ENCODE peak calls at places on chromosomes 5 and 9, in eight cellular contexts. G, S, U, M, P, X, L and Q are unnamed samples.

GRCh38 chr5:40078907-40079575 is 600.7 kb upstream of the PTGER4 start:
- DNase-seq in G (no peak), S (no peak), U (no peak), M (peak), P (no peak), X (no peak), L (no peak), Q (no peak)

GRCh38 chr5:96780626-96781025 is 27.1 kb downstream of the ERAP1 start:
- DNase-seq in G (no peak), S (no peak), U (no peak), M (no peak), P (no peak), X (no peak), L (no peak), Q (no peak)

GRCh38 chr9:133369923-133370322 is 5.9 kb downstream of the SURF4 start:
- DNase-seq in G (no peak), S (no peak), U (no peak), M (no peak), P (no peak), X (no peak), L (no peak), Q (no peak)

GRCh38 chr9:88300556-88300955 is 87.7 kb upstream of the SPIN1 start:
- DNase-seq in G (no peak), S (no peak), U (no peak), M (no peak), P (no peak), X (no peak), L (no peak), Q (no peak)

GRCh38 chr9:121863931-121864330 is 212.5 kb downstream of the DAB2IP start:
- DNase-seq in G (no peak), S (no peak), U (no peak), M (peak), P (no peak), X (no peak), L (no peak), Q (peak)

GRCh38 chr9:34375901-34376595 is 650 bp downstream of the MYORG start:
- DNase-seq in G (peak), S (peak), U (no peak), M (peak), P (peak), X (peak), L (peak), Q (no peak)

GRCh38 chr9:33162721-33163311 is 4.3 kb downstream of the B4GALT1 start:
- DNase-seq in G (no peak), S (no peak), U (peak), M (peak), P (no peak), X (no peak), L (no peak), Q (peak)

GRCh38 chr9:134502261-134503211 is 139.1 kb upstream of the COL5A1 start:
- DNase-seq in G (no peak), S (no peak), U (no peak), M (peak), P (peak), X (peak), L (peak), Q (peak)

GRCh38 chr5:157592594-157592993 is 17.0 kb upstream of the ADAM19 start:
- DNase-seq in G (no peak), S (no peak), U (no peak), M (no peak), P (no peak), X (no peak), L (no peak), Q (no peak)

GRCh38 chr5:80389575-80389974 is 18.3 kb upstream of the ZFYVE16 start:
- DNase-seq in G (no peak), S (no peak), U (peak), M (no peak), P (peak), X (no peak), L (no peak), Q (no peak)

GRCh38 chr9:14561929-14562386 is 131.3 kb downstream of the ZDHHC21 start:
- DNase-seq in G (no peak), S (peak), U (no peak), M (no peak), P (no peak), X (no peak), L (no peak), Q (no peak)

GRCh38 chr5:148739524-148739923 is 85.2 kb upstream of the HTR4 start:
- DNase-seq in G (no peak), S (no peak), U (no peak), M (peak), P (no peak), X (no peak), L (peak), Q (no peak)

GRCh38 chr9:16179566-16179965 is 626.7 kb downstream of the CCDC171 start:
- DNase-seq in G (peak), S (no peak), U (no peak), M (no peak), P (no peak), X (no peak), L (no peak), Q (no peak)

GRCh38 chr5:80408475-80408875 is 611 bp downstream of the ZFYVE16 start:
- DNase-seq in G (peak), S (peak), U (no peak), M (peak), P (peak), X (peak), L (no peak), Q (no peak)

GRCh38 chr9:8816361-8816760 is 1016.8 kb upstream of the DMAC1 start:
- DNase-seq in G (no peak), S (peak), U (no peak), M (no peak), P (no peak), X (no peak), L (no peak), Q (no peak)

GRCh38 chr9:15936316-15936869 is 383.6 kb downstream of the CCDC171 start:
- DNase-seq in G (no peak), S (peak), U (no peak), M (peak), P (no peak), X (no peak), L (peak), Q (peak)

GRCh38 chr9:126304946-126305370 is 21.7 kb upstream of the MVB12B start:
- DNase-seq in G (no peak), S (no peak), U (no peak), M (no peak), P (no peak), X (no peak), L (no peak), Q (no peak)

GRCh38 chr9:100324594-100325200 is 28.0 kb downstream of the TEX10 start:
- DNase-seq in G (peak), S (no peak), U (no peak), M (peak), P (no peak), X (no peak), L (peak), Q (peak)
- TF ChIP-seq CTCF in G (peak), S (peak), U (peak), M (peak), P (peak), X (peak), L (peak), Q (peak)

GRCh38 chr5:113105693-113106280 is 129.2 kb downstream of the DCP2 start:
- DNase-seq in G (no peak), S (no peak), U (no peak), M (no peak), P (no peak), X (no peak), L (no peak), Q (no peak)

GRCh38 chr5:113112435-113112834 is 135.8 kb downstream of the DCP2 start:
- DNase-seq in G (no peak), S (no peak), U (no peak), M (peak), P (no peak), X (no peak), L (peak), Q (no peak)

GRCh38 chr5:113109344-113109743 is 132.7 kb downstream of the DCP2 start:
- DNase-seq in G (no peak), S (no peak), U (no peak), M (no peak), P (no peak), X (no peak), L (no peak), Q (no peak)

GRCh38 chr5:113106821-113107220 is 130.2 kb downstream of the DCP2 start:
- DNase-seq in G (no peak), S (no peak), U (no peak), M (no peak), P (no peak), X (no peak), L (no peak), Q (no peak)

DNA sequence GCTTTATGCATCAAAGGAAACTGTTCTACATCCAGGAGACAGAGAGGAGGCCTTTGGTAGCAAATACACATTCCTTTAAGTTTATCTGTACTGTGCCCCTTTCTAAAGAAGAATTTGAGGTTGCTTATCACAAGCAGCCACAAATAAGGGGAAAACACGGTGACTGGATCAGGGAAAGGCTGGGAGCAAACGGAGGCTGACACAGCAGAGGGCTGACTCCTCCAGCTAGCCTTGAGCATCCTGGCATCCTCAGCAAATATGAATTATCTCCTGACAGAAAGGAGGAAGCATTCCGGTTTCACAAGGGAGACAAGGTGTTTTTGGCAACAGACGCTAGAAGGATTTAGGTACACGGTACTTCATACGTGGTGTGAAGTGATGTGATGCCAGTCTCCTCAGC is 133.5 kb downstream of the DCP2 start:
- DNase-seq in G (no peak), S (no peak), U (no peak), M (no peak), P (no peak), X (no peak), L (no peak), Q (no peak)
- TF ChIP-seq CTCF in G (no peak), S (no peak), U (no peak), M (no peak), P (no peak), X (no peak), L (no peak), Q (no peak)

GRCh38 chr5:73746608-73747007 is 120.6 kb downstream of the ARHGEF28 start:
- DNase-seq in G (no peak), S (no peak), U (no peak), M (no peak), P (no peak), X (no peak), L (no peak), Q (no peak)
- TF ChIP-seq CTCF in G (no peak), S (no peak), U (no peak), M (no peak), P (no peak), X (no peak), L (no peak), Q (no peak)

DNA sequence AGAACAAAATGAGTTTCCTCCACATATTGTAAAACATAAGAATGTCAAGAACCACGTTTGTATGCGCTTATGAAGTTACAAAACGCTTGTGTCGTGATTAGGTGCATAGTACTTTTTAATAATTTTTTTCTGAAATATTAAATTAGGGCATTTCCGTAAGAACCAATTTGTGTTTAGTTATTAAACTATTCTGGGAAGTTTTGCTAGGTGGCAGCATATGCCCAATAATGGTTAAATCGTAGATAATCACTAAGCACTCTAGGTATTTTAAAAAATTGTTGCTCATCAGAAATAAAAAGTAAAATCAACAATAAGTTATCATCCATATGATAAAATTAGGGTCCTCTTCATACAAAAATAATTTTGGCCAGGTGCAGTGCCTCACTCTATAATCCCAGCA is 5.4 kb downstream of the SRFBP1 start:
- DNase-seq in G (no peak), S (no peak), U (no peak), M (peak), P (no peak), X (no peak), L (peak), Q (no peak)
- TF ChIP-seq CTCF in G (peak), S (no peak), U (no peak), M (peak), P (no peak), X (peak), L (peak), Q (peak)

GRCh38 chr9:111393971-111394370 is 63.9 kb upstream of the OR2K2 start:
- DNase-seq in G (no peak), S (no peak), U (no peak), M (no peak), P (no peak), X (no peak), L (peak), Q (no peak)
- TF ChIP-seq CTCF in G (no peak), S (no peak), U (no peak), M (no peak), P (no peak), X (no peak), L (no peak), Q (no peak)

GRCh38 chr9:108467653-108468324 is 388.0 kb downstream of the ACTL7B start:
- DNase-seq in G (no peak), S (no peak), U (no peak), M (peak), P (no peak), X (no peak), L (no peak), Q (no peak)

GRCh38 chr9:108466238-108466637 is 389.5 kb downstream of the ACTL7B start:
- DNase-seq in G (no peak), S (no peak), U (no peak), M (no peak), P (no peak), X (no peak), L (no peak), Q (no peak)

GRCh38 chr9:108469654-108470053 is 386.1 kb downstream of the ACTL7B start:
- DNase-seq in G (no peak), S (no peak), U (no peak), M (peak), P (no peak), X (peak), L (peak), Q (no peak)

GRCh38 chr9:108463927-108464606 is 391.7 kb downstream of the ACTL7B start:
- DNase-seq in G (no peak), S (no peak), U (no peak), M (peak), P (no peak), X (no peak), L (peak), Q (no peak)

GRCh38 chr9:108468364-108468763 is 387.4 kb downstream of the ACTL7B start:
- DNase-seq in G (peak), S (peak), U (no peak), M (no peak), P (no peak), X (peak), L (no peak), Q (no peak)
- TF ChIP-seq CTCF in G (no peak), S (peak), U (no peak), M (peak), P (no peak), X (peak), L (peak), Q (peak)

GRCh38 chr9:131810351-131811170 is 70.7 kb upstream of the RAPGEF1 start:
- DNase-seq in G (no peak), S (no peak), U (no peak), M (no peak), P (no peak), X (no peak), L (no peak), Q (no peak)

GRCh38 chr9:131812116-131812790 is 72.4 kb upstream of the RAPGEF1 start:
- DNase-seq in G (no peak), S (no peak), U (no peak), M (no peak), P (no peak), X (no peak), L (no peak), Q (no peak)

GRCh38 chr9:131814714-131815113 is 74.8 kb upstream of the RAPGEF1 start:
- DNase-seq in G (no peak), S (no peak), U (no peak), M (no peak), P (no peak), X (no peak), L (no peak), Q (no peak)

GRCh38 chr9:131811405-131811804 is 71.5 kb upstream of the RAPGEF1 start:
- DNase-seq in G (no peak), S (no peak), U (no peak), M (no peak), P (no peak), X (no peak), L (no peak), Q (no peak)

GRCh38 chr9:131813116-131813515 is 73.2 kb upstream of the RAPGEF1 start:
- DNase-seq in G (no peak), S (no peak), U (no peak), M (peak), P (no peak), X (no peak), L (peak), Q (no peak)
- TF ChIP-seq CTCF in G (no peak), S (no peak), U (no peak), M (no peak), P (no peak), X (no peak), L (no peak), Q (no peak)

GRCh38 chr5:112691758-112692157 is 45.9 kb upstream of the APC start:
- DNase-seq in G (peak), S (no peak), U (no peak), M (peak), P (no peak), X (peak), L (no peak), Q (no peak)
- TF ChIP-seq CTCF in G (no peak), S (no peak), U (no peak), M (peak), P (no peak), X (peak), L (peak), Q (peak)